ENCODE peak calls at places on chromosomes 11 and 22, in seven cellular contexts. One of them, this sample, is unnamed.

GRCh38 chr11:46277313-46277622 is 194 bp upstream of the CREB3L1 start:
- DNase-seq in cardiac muscle cell: peak; percentile 89
- DNase-seq in mucosa of descending colon: no peak
- DNase-seq in HL-60: no peak
- DNase-seq in H1: no peak
- DNase-seq in dorsolateral prefrontal cortex: no peak
- DNase-seq in fibroblast of lung: peak; percentile 72
- DNase-seq in this sample: peak; percentile 77

GRCh38 chr11:11036185-11037161 is 178.6 kb upstream of the ZBED5 start:
- DNase-seq in cardiac muscle cell: peak; percentile 86
- DNase-seq in mucosa of descending colon: peak; percentile 66
- DNase-seq in HL-60: peak; percentile 32
- DNase-seq in H1: no peak
- DNase-seq in dorsolateral prefrontal cortex: no peak
- DNase-seq in fibroblast of lung: peak; percentile 74
- DNase-seq in this sample: peak; percentile 53

GRCh38 chr11:108559340-108559739 is 34.2 kb downstream of the EXPH5 start:
- DNase-seq in cardiac muscle cell: no peak
- DNase-seq in mucosa of descending colon: no peak
- DNase-seq in HL-60: no peak
- DNase-seq in H1: no peak
- DNase-seq in dorsolateral prefrontal cortex: no peak
- DNase-seq in fibroblast of lung: peak; percentile 71
- DNase-seq in this sample: peak; percentile 82

GRCh38 chr11:33500865-33501479 is 199.7 kb downstream of the C11orf91 start:
- DNase-seq in cardiac muscle cell: peak; percentile 76
- DNase-seq in mucosa of descending colon: peak; percentile 51
- DNase-seq in HL-60: no peak
- DNase-seq in H1: no peak
- DNase-seq in dorsolateral prefrontal cortex: no peak
- DNase-seq in fibroblast of lung: peak; percentile 67
- DNase-seq in this sample: peak; percentile 63

GRCh38 chr11:126102436-126102894 is 39.8 kb upstream of the CDON start:
- DNase-seq in cardiac muscle cell: peak; percentile 79
- DNase-seq in mucosa of descending colon: peak; percentile 65
- DNase-seq in HL-60: no peak
- DNase-seq in H1: no peak
- DNase-seq in dorsolateral prefrontal cortex: no peak
- DNase-seq in fibroblast of lung: peak; percentile 30
- DNase-seq in this sample: no peak

GRCh38 chr11:1516273-1517067 is 29.9 kb upstream of the MOB2 start:
- DNase-seq in cardiac muscle cell: no peak
- DNase-seq in mucosa of descending colon: no peak
- DNase-seq in HL-60: no peak
- DNase-seq in H1: no peak
- DNase-seq in dorsolateral prefrontal cortex: no peak
- DNase-seq in fibroblast of lung: no peak
- DNase-seq in this sample: peak; percentile 42

GRCh38 chr11:2884424-2884815 is 1.2 kb downstream of the CDKN1C start:
- DNase-seq in cardiac muscle cell: peak; percentile 68
- DNase-seq in mucosa of descending colon: no peak
- DNase-seq in HL-60: no peak
- DNase-seq in H1: no peak
- DNase-seq in dorsolateral prefrontal cortex: peak; percentile 62
- DNase-seq in fibroblast of lung: peak; percentile 45
- DNase-seq in this sample: peak; percentile 29

GRCh38 chr11:76684470-76684869 is 13.9 kb upstream of the LRRC32 start:
- DNase-seq in cardiac muscle cell: no peak
- DNase-seq in mucosa of descending colon: no peak
- DNase-seq in HL-60: no peak
- DNase-seq in H1: no peak
- DNase-seq in dorsolateral prefrontal cortex: no peak
- DNase-seq in fibroblast of lung: no peak
- DNase-seq in this sample: no peak

GRCh38 chr11:3001496-3001895 is 9.4 kb upstream of the NAP1L4 start:
- DNase-seq in cardiac muscle cell: no peak
- DNase-seq in mucosa of descending colon: no peak
- DNase-seq in HL-60: no peak
- DNase-seq in H1: no peak
- DNase-seq in dorsolateral prefrontal cortex: peak; percentile 86
- DNase-seq in fibroblast of lung: no peak
- DNase-seq in this sample: no peak

GRCh38 chr11:124897681-124898680 is at the start of gene ROBO4:
- DNase-seq in cardiac muscle cell: no peak
- DNase-seq in mucosa of descending colon: no peak
- DNase-seq in HL-60: no peak
- DNase-seq in H1: peak; percentile 37
- DNase-seq in dorsolateral prefrontal cortex: no peak
- DNase-seq in fibroblast of lung: peak; percentile 92
- DNase-seq in this sample: peak; percentile 94

GRCh38 chr11:27183672-27184457 is 143.2 kb downstream of the BBOX1 start:
- DNase-seq in cardiac muscle cell: peak; percentile 78
- DNase-seq in mucosa of descending colon: peak; percentile 86
- DNase-seq in HL-60: peak; percentile 30
- DNase-seq in H1: no peak
- DNase-seq in dorsolateral prefrontal cortex: no peak
- DNase-seq in fibroblast of lung: peak; percentile 82
- DNase-seq in this sample: peak; percentile 79

GRCh38 chr11:65390099-65390941 is 3.9 kb downstream of the FRMD8 start:
- DNase-seq in cardiac muscle cell: no peak
- DNase-seq in mucosa of descending colon: no peak
- DNase-seq in HL-60: no peak
- DNase-seq in H1: no peak
- DNase-seq in dorsolateral prefrontal cortex: no peak
- DNase-seq in fibroblast of lung: no peak
- DNase-seq in this sample: no peak

GRCh38 chr22:40396882-40397281 is 26.5 kb downstream of the SGSM3 start:
- DNase-seq in cardiac muscle cell: no peak
- DNase-seq in mucosa of descending colon: peak; percentile 91
- DNase-seq in HL-60: no peak
- DNase-seq in H1: peak; percentile 53
- DNase-seq in dorsolateral prefrontal cortex: no peak
- DNase-seq in fibroblast of lung: peak; percentile 80
- DNase-seq in this sample: peak; percentile 80

GRCh38 chr22:49154433-49154832 is 673.2 kb downstream of the BRD1 start:
- DNase-seq in cardiac muscle cell: no peak
- DNase-seq in mucosa of descending colon: no peak
- DNase-seq in HL-60: no peak
- DNase-seq in H1: no peak
- DNase-seq in dorsolateral prefrontal cortex: no peak
- DNase-seq in fibroblast of lung: no peak
- DNase-seq in this sample: no peak

GRCh38 chr11:3220101-3220500 is 1.5 kb upstream of the MRGPRG start:
- DNase-seq in cardiac muscle cell: no peak
- DNase-seq in mucosa of descending colon: no peak
- DNase-seq in HL-60: no peak
- DNase-seq in H1: no peak
- DNase-seq in dorsolateral prefrontal cortex: no peak
- DNase-seq in fibroblast of lung: no peak
- DNase-seq in this sample: no peak

GRCh38 chr22:26170795-26171194 is 1.5 kb downstream of the SEZ6L start:
- DNase-seq in cardiac muscle cell: peak; percentile 85
- DNase-seq in mucosa of descending colon: no peak
- DNase-seq in HL-60: no peak
- DNase-seq in H1: peak; percentile 90
- DNase-seq in dorsolateral prefrontal cortex: peak; percentile 54
- DNase-seq in fibroblast of lung: no peak
- DNase-seq in this sample: no peak

GRCh38 chr11:74307409-74307808 is 4.0 kb downstream of the P4HA3 start:
- DNase-seq in cardiac muscle cell: peak; percentile 9
- DNase-seq in mucosa of descending colon: no peak
- DNase-seq in HL-60: no peak
- DNase-seq in H1: no peak
- DNase-seq in dorsolateral prefrontal cortex: no peak
- DNase-seq in fibroblast of lung: peak; percentile 77
- DNase-seq in this sample: peak; percentile 84

GRCh38 chr11:74312321-74312720 is 881 bp upstream of the P4HA3 start:
- DNase-seq in cardiac muscle cell: no peak
- DNase-seq in mucosa of descending colon: no peak
- DNase-seq in HL-60: peak; percentile 39
- DNase-seq in H1: no peak
- DNase-seq in dorsolateral prefrontal cortex: no peak
- DNase-seq in fibroblast of lung: no peak
- DNase-seq in this sample: no peak

GRCh38 chr11:74310857-74311256 is 583 bp downstream of the P4HA3 start:
- DNase-seq in cardiac muscle cell: no peak
- DNase-seq in mucosa of descending colon: no peak
- DNase-seq in HL-60: no peak
- DNase-seq in H1: no peak
- DNase-seq in dorsolateral prefrontal cortex: no peak
- DNase-seq in fibroblast of lung: no peak
- DNase-seq in this sample: no peak

GRCh38 chr11:74306440-74307175 is 4.8 kb downstream of the P4HA3 start:
- DNase-seq in cardiac muscle cell: no peak
- DNase-seq in mucosa of descending colon: no peak
- DNase-seq in HL-60: peak; percentile 36
- DNase-seq in H1: no peak
- DNase-seq in dorsolateral prefrontal cortex: no peak
- DNase-seq in fibroblast of lung: peak; percentile 28
- DNase-seq in this sample: no peak

GRCh38 chr11:74311352-74311926 is at the start of gene P4HA3:
- DNase-seq in cardiac muscle cell: peak; percentile 68
- DNase-seq in mucosa of descending colon: peak; percentile 77
- DNase-seq in HL-60: peak; percentile 57
- DNase-seq in H1: peak; percentile 92
- DNase-seq in dorsolateral prefrontal cortex: peak; percentile 45
- DNase-seq in fibroblast of lung: peak; percentile 46
- DNase-seq in this sample: peak; percentile 55
- TF ChIP-seq CTCF in cardiac muscle cell: peak; percentile 12
- TF ChIP-seq CTCF in mucosa of descending colon: no peak
- TF ChIP-seq CTCF in HL-60: no peak
- TF ChIP-seq CTCF in H1: no peak
- TF ChIP-seq CTCF in dorsolateral prefrontal cortex: no peak
- TF ChIP-seq CTCF in fibroblast of lung: no peak
- TF ChIP-seq CTCF in this sample: peak; percentile 15

GRCh38 chr22:19174106-19175025 is 4.2 kb downstream of the SLC25A1 start:
- DNase-seq in cardiac muscle cell: no peak
- DNase-seq in mucosa of descending colon: no peak
- DNase-seq in HL-60: peak; percentile 93
- DNase-seq in H1: peak; percentile 64
- DNase-seq in dorsolateral prefrontal cortex: no peak
- DNase-seq in fibroblast of lung: peak; percentile 58
- DNase-seq in this sample: peak; percentile 39
- H3K4me3 ChIP-seq in cardiac muscle cell: no peak overlapping the region
- H3K4me3 ChIP-seq in mucosa of descending colon: no peak overlapping the region
- H3K4me3 ChIP-seq in HL-60: peak overlapping the region; percentile 93
- H3K4me3 ChIP-seq in H1: no peak overlapping the region
- H3K4me3 ChIP-seq in dorsolateral prefrontal cortex: no peak overlapping the region
- H3K4me3 ChIP-seq in fibroblast of lung: no peak overlapping the region
- H3K4me3 ChIP-seq in this sample: no peak overlapping the region

GRCh38 chr11:119282495-119282894 is 34.4 kb downstream of the MCAM start:
- DNase-seq in cardiac muscle cell: no peak
- DNase-seq in mucosa of descending colon: no peak
- DNase-seq in HL-60: peak; percentile 36
- DNase-seq in H1: no peak
- DNase-seq in dorsolateral prefrontal cortex: no peak
- DNase-seq in fibroblast of lung: no peak
- DNase-seq in this sample: no peak

GRCh38 chr11:119288219-119288618 is 28.7 kb downstream of the MCAM start:
- DNase-seq in cardiac muscle cell: no peak
- DNase-seq in mucosa of descending colon: no peak
- DNase-seq in HL-60: no peak
- DNase-seq in H1: no peak
- DNase-seq in dorsolateral prefrontal cortex: no peak
- DNase-seq in fibroblast of lung: no peak
- DNase-seq in this sample: no peak

GRCh38 chr11:119285431-119285830 is 31.5 kb downstream of the MCAM start:
- DNase-seq in cardiac muscle cell: no peak
- DNase-seq in mucosa of descending colon: no peak
- DNase-seq in HL-60: no peak
- DNase-seq in H1: no peak
- DNase-seq in dorsolateral prefrontal cortex: no peak
- DNase-seq in fibroblast of lung: no peak
- DNase-seq in this sample: no peak

DNA sequence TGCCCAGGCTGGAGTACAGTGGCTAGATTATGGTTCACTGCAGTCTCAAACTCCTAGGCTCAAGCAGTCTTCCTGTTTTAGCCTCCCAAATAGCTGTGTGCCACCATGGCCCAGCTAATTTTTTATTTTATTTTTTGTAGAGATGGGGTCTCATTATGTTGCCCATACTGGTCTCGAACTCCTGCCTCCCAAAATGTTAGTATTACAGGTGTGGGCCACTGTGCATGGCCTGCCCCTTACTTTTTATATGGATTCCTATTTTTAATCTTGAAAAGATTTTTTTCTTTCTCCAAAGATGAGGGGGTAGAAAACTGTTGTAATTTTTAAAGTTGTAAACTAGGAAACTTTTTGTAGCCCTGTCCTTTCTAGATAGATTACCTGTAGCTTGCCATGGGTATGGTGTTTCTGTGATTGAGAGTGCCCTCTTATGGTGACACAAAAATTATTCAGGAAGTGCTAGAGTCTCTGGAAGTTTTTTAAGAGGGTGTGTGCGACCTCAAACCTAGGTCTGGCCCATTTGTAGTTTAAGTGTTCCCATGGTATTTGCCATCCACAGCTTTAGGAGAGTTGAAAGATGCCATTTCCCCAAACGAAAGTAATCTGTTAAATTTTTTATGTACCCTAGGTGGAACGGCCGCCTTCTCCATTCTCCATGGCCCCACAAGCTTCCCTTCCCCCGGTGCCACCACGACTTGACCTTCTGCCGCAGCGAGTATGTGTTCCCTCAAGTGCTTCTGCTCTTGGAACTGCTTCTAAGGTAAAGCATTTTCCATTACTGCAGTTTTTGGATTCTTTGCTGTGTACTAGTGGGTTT is 32.4 kb downstream of the MCAM start:
- DNase-seq in cardiac muscle cell: peak; percentile 55
- DNase-seq in mucosa of descending colon: peak; percentile 25
- DNase-seq in HL-60: peak; percentile 29
- DNase-seq in H1: no peak
- DNase-seq in dorsolateral prefrontal cortex: no peak
- DNase-seq in fibroblast of lung: peak; percentile 63
- DNase-seq in this sample: peak; percentile 55
- TF ChIP-seq CTCF in cardiac muscle cell: peak; percentile 45
- TF ChIP-seq CTCF in mucosa of descending colon: no peak
- TF ChIP-seq CTCF in HL-60: no peak
- TF ChIP-seq CTCF in H1: no peak
- TF ChIP-seq CTCF in dorsolateral prefrontal cortex: peak; percentile 56
- TF ChIP-seq CTCF in fibroblast of lung: peak; percentile 54
- TF ChIP-seq CTCF in this sample: peak; percentile 48

GRCh38 chr22:46812786-46813185 is 50.3 kb downstream of the TBC1D22A start:
- DNase-seq in cardiac muscle cell: no peak
- DNase-seq in mucosa of descending colon: no peak
- DNase-seq in HL-60: no peak
- DNase-seq in H1: peak; percentile 22
- DNase-seq in dorsolateral prefrontal cortex: no peak
- DNase-seq in fibroblast of lung: no peak
- DNase-seq in this sample: no peak

GRCh38 chr22:46815896-46816721 is 53.7 kb downstream of the TBC1D22A start:
- DNase-seq in cardiac muscle cell: no peak
- DNase-seq in mucosa of descending colon: no peak
- DNase-seq in HL-60: peak; percentile 18
- DNase-seq in H1: peak; percentile 45
- DNase-seq in dorsolateral prefrontal cortex: no peak
- DNase-seq in fibroblast of lung: peak; percentile 60
- DNase-seq in this sample: peak; percentile 47

GRCh38 chr22:46813816-46814597 is 51.6 kb downstream of the TBC1D22A start:
- DNase-seq in cardiac muscle cell: no peak
- DNase-seq in mucosa of descending colon: no peak
- DNase-seq in HL-60: no peak
- DNase-seq in H1: peak; percentile 39
- DNase-seq in dorsolateral prefrontal cortex: no peak
- DNase-seq in fibroblast of lung: peak; percentile 13
- DNase-seq in this sample: peak; percentile 47

GRCh38 chr22:46815132-46815531 is 52.7 kb downstream of the TBC1D22A start:
- DNase-seq in cardiac muscle cell: no peak
- DNase-seq in mucosa of descending colon: peak; percentile 53
- DNase-seq in HL-60: no peak
- DNase-seq in H1: peak; percentile 33
- DNase-seq in dorsolateral prefrontal cortex: no peak
- DNase-seq in fibroblast of lung: no peak
- DNase-seq in this sample: no peak

GRCh38 chr22:46815559-46815895 is 53.1 kb downstream of the TBC1D22A start:
- DNase-seq in cardiac muscle cell: no peak
- DNase-seq in mucosa of descending colon: no peak
- DNase-seq in HL-60: no peak
- DNase-seq in H1: peak; percentile 43
- DNase-seq in dorsolateral prefrontal cortex: no peak
- DNase-seq in fibroblast of lung: no peak
- DNase-seq in this sample: no peak
- H3K4me3 ChIP-seq in cardiac muscle cell: no peak overlapping the region
- H3K4me3 ChIP-seq in mucosa of descending colon: no peak overlapping the region
- H3K4me3 ChIP-seq in HL-60: no peak overlapping the region
- H3K4me3 ChIP-seq in H1: no peak overlapping the region
- H3K4me3 ChIP-seq in dorsolateral prefrontal cortex: no peak overlapping the region
- H3K4me3 ChIP-seq in fibroblast of lung: no peak overlapping the region
- H3K4me3 ChIP-seq in this sample: no peak overlapping the region

This sample was measured in astrocyte of the spinal cord.